ENCODE peak calls at places on chromosomes 13 and 19, in ten cellular contexts. H, T, V, P, O, J, R, C, G and Z are unnamed samples.

GRCh38 chr19:20969898-20970297 is 46.8 kb downstream of the ZNF85 start:
- DNase-seq in H (no peak), T (no peak), V (peak; percentile 26), P (no peak), O (no peak), J (no peak), R (no peak), C (no peak), G (no peak), Z (peak; percentile 14)

GRCh38 chr19:38898788-38899446 is 501 bp downstream of the SIRT2 start:
- DNase-seq in H (no peak), T (no peak), V (peak; percentile 34), P (peak; percentile 22), O (no peak), J (no peak), R (peak; percentile 52), C (no peak), G (peak; percentile 54), Z (peak; percentile 87)

GRCh38 chr19:41776700-41777099 is 19.7 kb upstream of the CEACAM3 start:
- DNase-seq in H (no peak), T (no peak), V (no peak), P (no peak), O (no peak), J (no peak), R (no peak), C (no peak), G (no peak), Z (no peak)

GRCh38 chr13:82176761-82177160 is 1705.5 kb downstream of the SLITRK1 start:
- DNase-seq in H (no peak), T (no peak), V (no peak), P (no peak), O (no peak), J (no peak), R (no peak), C (no peak), G (no peak), Z (no peak)

GRCh38 chr19:35986664-35987570 is 8.1 kb upstream of the SDHAF1 start:
- DNase-seq in H (peak; percentile 57), T (peak; percentile 34), V (peak; percentile 83), P (no peak), O (peak; percentile 50), J (no peak), R (peak; percentile 72), C (no peak), G (peak; percentile 81), Z (peak; percentile 85)

GRCh38 chr19:8148410-8149231 is 771 bp downstream of the FBN3 start:
- DNase-seq in H (no peak), T (no peak), V (peak; percentile 97), P (no peak), O (no peak), J (no peak), R (no peak), C (no peak), G (no peak), Z (peak; percentile 82)

GRCh38 chr13:30107536-30108136 is 199.7 kb downstream of the KATNAL1 start:
- DNase-seq in H (peak; percentile 17), T (no peak), V (no peak), P (no peak), O (no peak), J (no peak), R (no peak), C (no peak), G (no peak), Z (no peak)

GRCh38 chr19:37905936-37906867 is at the start of gene WDR87:
- DNase-seq in H (peak; percentile 55), T (peak; percentile 33), V (peak; percentile 94), P (peak; percentile 60), O (no peak), J (peak; percentile 54), R (peak; percentile 80), C (no peak), G (peak; percentile 73), Z (peak; percentile 63)

GRCh38 chr19:2455481-2456300 is 1.1 kb downstream of the LMNB2 start:
- DNase-seq in H (peak; percentile 61), T (peak; percentile 40), V (no peak), P (peak; percentile 32), O (peak; percentile 30), J (no peak), R (peak; percentile 63), C (no peak), G (no peak), Z (peak; percentile 97)

GRCh38 chr19:3544742-3545668 is 6.0 kb downstream of the TEKTIP1 start:
- DNase-seq in H (peak; percentile 80), T (peak; percentile 71), V (peak; percentile 76), P (peak; percentile 64), O (peak; percentile 71), J (no peak), R (peak; percentile 86), C (no peak), G (peak; percentile 65), Z (peak; percentile 99)

GRCh38 chr13:102195566-102196462 is 206.0 kb downstream of the FGF14 start:
- DNase-seq in H (no peak), T (no peak), V (no peak), P (no peak), O (no peak), J (no peak), R (no peak), C (no peak), G (no peak), Z (no peak)

GRCh38 chr19:1811942-1812425 is at the start of gene ATP8B3:
- DNase-seq in H (no peak), T (no peak), V (peak; percentile 61), P (no peak), O (no peak), J (no peak), R (peak; percentile 93), C (no peak), G (peak; percentile 56), Z (no peak)

GRCh38 chr19:43779147-43779819 is 1.5 kb downstream of the KCNN4 start:
- DNase-seq in H (peak; percentile 82), T (peak; percentile 49), V (no peak), P (no peak), O (peak; percentile 36), J (no peak), R (peak; percentile 75), C (no peak), G (no peak), Z (peak; percentile 51)

GRCh38 chr13:62014299-62014698 is 598.6 kb upstream of the PCDH20 start:
- DNase-seq in H (no peak), T (no peak), V (peak; percentile 38), P (no peak), O (no peak), J (no peak), R (no peak), C (no peak), G (peak; percentile 6), Z (no peak)

GRCh38 chr19:49896863-49897621 is at the start of gene IL4I1:
- DNase-seq in H (peak; percentile 45), T (peak; percentile 46), V (no peak), P (no peak), O (no peak), J (no peak), R (peak; percentile 78), C (no peak), G (no peak), Z (no peak)

GRCh38 chr13:99383946-99384345 is 76.7 kb upstream of the GPR183 start:
- DNase-seq in H (no peak), T (no peak), V (no peak), P (no peak), O (no peak), J (no peak), R (no peak), C (no peak), G (no peak), Z (peak; percentile 49)

GRCh38 chr13:54989418-54989817 is 1960.8 kb downstream of the OLFM4 start:
- DNase-seq in H (no peak), T (no peak), V (peak; percentile 71), P (no peak), O (no peak), J (no peak), R (no peak), C (no peak), G (no peak), Z (no peak)
- TF ChIP-seq CTCF in H (no peak), T (no peak), V (peak; percentile 59), P (no peak), O (no peak), J (no peak), R (no peak), C (no peak), G (no peak), Z (no peak)

DNA sequence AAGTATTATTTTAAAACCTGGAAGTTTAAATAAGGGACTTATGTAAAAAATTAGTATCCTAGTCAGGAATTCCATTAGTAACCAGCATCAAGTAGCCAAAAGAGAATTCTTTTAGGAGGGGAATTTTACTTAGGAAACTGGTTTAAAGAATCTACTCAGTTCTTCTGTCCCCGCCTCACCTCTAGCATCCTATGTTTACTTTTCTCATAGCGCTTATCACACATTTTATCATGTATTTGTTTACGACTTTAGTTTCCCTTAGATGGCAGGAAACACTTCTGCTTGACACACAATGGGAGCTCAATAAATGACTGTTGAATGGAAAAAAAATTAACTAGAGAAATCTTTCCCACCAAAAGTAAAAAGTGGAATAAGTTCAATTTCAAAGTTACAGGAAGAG is 229.1 kb downstream of the KLF5 start:
- DNase-seq in H (no peak), T (no peak), V (no peak), P (no peak), O (no peak), J (no peak), R (no peak), C (no peak), G (no peak), Z (no peak)
- H3K27ac ChIP-seq in H (peak overlapping the region; percentile 63), T (no peak overlapping the region), V (no peak overlapping the region), P (no peak overlapping the region), O (no peak overlapping the region), J (no peak overlapping the region), R (no peak overlapping the region), C (peak overlapping the region; percentile 86), G (no peak overlapping the region), Z (no peak overlapping the region)

DNA sequence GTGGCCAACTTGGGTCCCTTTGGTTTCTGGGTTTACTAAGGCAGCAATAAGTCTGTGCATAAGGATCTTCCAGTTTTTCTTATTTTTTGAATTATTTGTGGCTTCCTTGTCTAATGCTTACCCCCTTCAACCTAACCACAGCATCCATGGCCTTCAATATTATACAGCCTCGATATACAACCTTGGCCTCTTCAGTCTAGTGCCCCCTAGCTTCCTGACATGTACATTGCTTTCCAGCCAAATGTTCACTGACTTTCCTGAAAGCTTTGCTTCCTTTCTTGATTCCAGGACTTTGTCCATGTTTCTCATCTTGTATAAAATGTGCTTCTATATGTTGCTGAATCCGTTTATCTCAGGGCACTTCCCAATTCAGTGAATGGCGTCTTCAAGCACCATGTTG is 310.1 kb downstream of the OLFM4 start:
- DNase-seq in H (no peak), T (no peak), V (no peak), P (no peak), O (no peak), J (no peak), R (no peak), C (no peak), G (no peak), Z (no peak)
- TF ChIP-seq CTCF in H (no peak), T (no peak), V (peak; percentile 48), P (no peak), O (no peak), J (no peak), R (no peak), C (no peak), G (no peak), Z (no peak)

DNA sequence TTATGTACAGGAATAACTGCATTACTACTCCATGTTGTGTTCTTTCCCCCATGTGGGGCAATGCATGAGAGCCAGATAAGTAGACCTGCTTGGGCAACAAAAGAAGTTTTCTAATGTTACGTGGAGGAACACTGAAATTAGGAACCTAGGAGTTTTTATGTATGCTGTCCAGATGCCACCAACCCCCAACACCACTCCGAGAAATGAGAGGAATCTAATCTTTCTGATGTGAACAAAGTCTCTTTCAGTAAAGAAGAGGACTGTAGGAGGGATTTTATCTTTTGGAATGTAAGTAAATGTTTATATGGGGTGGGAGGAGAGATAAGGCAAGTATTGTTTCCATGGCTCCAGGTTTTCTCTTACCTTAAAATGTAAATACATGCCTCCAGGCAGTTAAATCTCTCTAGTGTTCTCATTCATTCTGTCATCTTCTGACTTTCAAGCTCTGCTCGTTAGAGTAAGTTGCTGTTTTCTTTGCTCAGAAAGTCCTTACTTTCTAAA is 820.6 kb downstream of the PCDH17 start:
- DNase-seq in H (no peak), T (no peak), V (peak; percentile 41), P (no peak), O (no peak), J (no peak), R (no peak), C (no peak), G (no peak), Z (no peak)
- H3K27ac ChIP-seq in H (no peak overlapping the region), T (no peak overlapping the region), V (no peak overlapping the region), P (no peak overlapping the region), O (no peak overlapping the region), J (no peak overlapping the region), R (no peak overlapping the region), C (no peak overlapping the region), G (no peak overlapping the region), Z (no peak overlapping the region)